ENCODE peak calls at places on chromosomes 13 and 19, in seven cellular contexts. One of them, this sample, is unnamed.

GRCh38 chr19:3575260-3575741 is 2.6 kb downstream of the HMG20B start:
- DNase-seq in astrocyte: no peak
- DNase-seq in lower lobe of right lung: no peak
- DNase-seq in tibial artery: no peak
- DNase-seq in glutamatergic neuron: peak
- DNase-seq in RWPE1: no peak
- DNase-seq in ovary: no peak
- DNase-seq in this sample: no peak

GRCh38 chr19:31347828-31348314 is 1.4 kb downstream of the TSHZ3 start:
- DNase-seq in astrocyte: peak
- DNase-seq in lower lobe of right lung: no peak
- DNase-seq in tibial artery: no peak
- DNase-seq in glutamatergic neuron: no peak
- DNase-seq in RWPE1: no peak
- DNase-seq in ovary: peak
- DNase-seq in this sample: no peak

GRCh38 chr13:102911336-102911735 is 65.5 kb downstream of the ERCC5 start:
- DNase-seq in astrocyte: no peak
- DNase-seq in lower lobe of right lung: no peak
- DNase-seq in tibial artery: no peak
- DNase-seq in glutamatergic neuron: no peak
- DNase-seq in RWPE1: peak
- DNase-seq in ovary: no peak
- DNase-seq in this sample: no peak

GRCh38 chr13:112730157-112730671 is 40.4 kb downstream of the ATP11A start:
- DNase-seq in astrocyte: no peak
- DNase-seq in lower lobe of right lung: no peak
- DNase-seq in tibial artery: no peak
- DNase-seq in glutamatergic neuron: no peak
- DNase-seq in RWPE1: no peak
- DNase-seq in ovary: no peak
- DNase-seq in this sample: no peak

GRCh38 chr13:40228981-40229380 is 437.5 kb downstream of the FOXO1 start:
- DNase-seq in astrocyte: no peak
- DNase-seq in lower lobe of right lung: no peak
- DNase-seq in tibial artery: no peak
- DNase-seq in glutamatergic neuron: no peak
- DNase-seq in RWPE1: no peak
- DNase-seq in ovary: no peak
- DNase-seq in this sample: no peak

GRCh38 chr19:6458695-6459355 is 767 bp downstream of the SLC25A23 start:
- DNase-seq in astrocyte: no peak
- DNase-seq in lower lobe of right lung: no peak
- DNase-seq in tibial artery: peak
- DNase-seq in glutamatergic neuron: no peak
- DNase-seq in RWPE1: peak
- DNase-seq in ovary: peak
- DNase-seq in this sample: no peak

GRCh38 chr19:46979103-46979769 is 40.4 kb upstream of the NPAS1 start:
- DNase-seq in astrocyte: no peak
- DNase-seq in lower lobe of right lung: no peak
- DNase-seq in tibial artery: peak
- DNase-seq in glutamatergic neuron: no peak
- DNase-seq in RWPE1: no peak
- DNase-seq in ovary: no peak
- DNase-seq in this sample: no peak

GRCh38 chr13:54373211-54373610 is 1344.6 kb downstream of the OLFM4 start:
- DNase-seq in astrocyte: no peak
- DNase-seq in lower lobe of right lung: no peak
- DNase-seq in tibial artery: no peak
- DNase-seq in glutamatergic neuron: peak
- DNase-seq in RWPE1: no peak
- DNase-seq in ovary: no peak
- DNase-seq in this sample: no peak

GRCh38 chr19:21604941-21605548 is 99.6 kb downstream of the ZNF429 start:
- DNase-seq in astrocyte: peak
- DNase-seq in lower lobe of right lung: no peak
- DNase-seq in tibial artery: no peak
- DNase-seq in glutamatergic neuron: no peak
- DNase-seq in RWPE1: peak
- DNase-seq in ovary: no peak
- DNase-seq in this sample: no peak

GRCh38 chr13:28413999-28414398 is 80.9 kb downstream of the FLT1 start:
- DNase-seq in astrocyte: no peak
- DNase-seq in lower lobe of right lung: no peak
- DNase-seq in tibial artery: no peak
- DNase-seq in glutamatergic neuron: no peak
- DNase-seq in RWPE1: no peak
- DNase-seq in ovary: no peak
- DNase-seq in this sample: no peak

GRCh38 chr13:28421674-28422410 is 73.1 kb downstream of the FLT1 start:
- DNase-seq in astrocyte: no peak
- DNase-seq in lower lobe of right lung: no peak
- DNase-seq in tibial artery: no peak
- DNase-seq in glutamatergic neuron: no peak
- DNase-seq in RWPE1: no peak
- DNase-seq in ovary: no peak
- DNase-seq in this sample: no peak

GRCh38 chr13:28411859-28412353 is 83.0 kb downstream of the FLT1 start:
- DNase-seq in astrocyte: no peak
- DNase-seq in lower lobe of right lung: no peak
- DNase-seq in tibial artery: no peak
- DNase-seq in glutamatergic neuron: no peak
- DNase-seq in RWPE1: no peak
- DNase-seq in ovary: no peak
- DNase-seq in this sample: no peak

GRCh38 chr13:28412981-28413380 is 81.9 kb downstream of the FLT1 start:
- DNase-seq in astrocyte: no peak
- DNase-seq in lower lobe of right lung: no peak
- DNase-seq in tibial artery: no peak
- DNase-seq in glutamatergic neuron: no peak
- DNase-seq in RWPE1: no peak
- DNase-seq in ovary: no peak
- DNase-seq in this sample: no peak

DNA sequence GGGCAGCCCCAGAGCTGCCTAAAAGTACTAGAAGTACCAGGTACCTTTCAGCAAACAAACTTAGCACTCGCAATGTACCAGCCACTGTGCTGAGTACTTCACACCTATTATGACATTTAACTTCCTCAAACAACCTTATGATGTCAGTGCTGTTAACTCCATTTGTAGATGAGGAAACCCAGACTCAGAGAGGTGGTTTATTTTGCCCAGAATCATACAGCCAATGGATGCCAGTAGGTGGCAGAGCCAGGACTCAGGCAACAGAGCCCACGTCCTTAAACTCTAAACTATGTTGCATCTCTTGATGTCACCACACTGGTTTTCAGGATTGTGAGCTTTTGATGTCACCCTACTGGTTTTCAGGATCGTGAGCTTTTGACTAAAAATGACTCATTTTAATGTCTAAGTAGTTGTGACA is 78.9 kb downstream of the FLT1 start:
- DNase-seq in astrocyte: no peak
- DNase-seq in lower lobe of right lung: no peak
- DNase-seq in tibial artery: no peak
- DNase-seq in glutamatergic neuron: no peak
- DNase-seq in RWPE1: no peak
- DNase-seq in ovary: no peak
- DNase-seq in this sample: no peak
- TF ChIP-seq CTCF in astrocyte: no peak
- TF ChIP-seq CTCF in lower lobe of right lung: no peak
- TF ChIP-seq CTCF in tibial artery: no peak
- TF ChIP-seq CTCF in glutamatergic neuron: no peak
- TF ChIP-seq CTCF in RWPE1: no peak
- TF ChIP-seq CTCF in ovary: no peak
- TF ChIP-seq CTCF in this sample: no peak

GRCh38 chr13:99526549-99526948 is 25.3 kb downstream of the TM9SF2 start:
- DNase-seq in astrocyte: no peak
- DNase-seq in lower lobe of right lung: no peak
- DNase-seq in tibial artery: no peak
- DNase-seq in glutamatergic neuron: no peak
- DNase-seq in RWPE1: no peak
- DNase-seq in ovary: no peak
- DNase-seq in this sample: no peak
- TF ChIP-seq CTCF in astrocyte: no peak
- TF ChIP-seq CTCF in lower lobe of right lung: no peak
- TF ChIP-seq CTCF in tibial artery: no peak
- TF ChIP-seq CTCF in glutamatergic neuron: no peak
- TF ChIP-seq CTCF in RWPE1: no peak
- TF ChIP-seq CTCF in ovary: no peak
- TF ChIP-seq CTCF in this sample: no peak

GRCh38 chr19:33309826-33310225 is 7.5 kb upstream of the CEBPA start:
- DNase-seq in astrocyte: no peak
- DNase-seq in lower lobe of right lung: no peak
- DNase-seq in tibial artery: no peak
- DNase-seq in glutamatergic neuron: no peak
- DNase-seq in RWPE1: no peak
- DNase-seq in ovary: no peak
- DNase-seq in this sample: no peak

GRCh38 chr19:33312065-33312464 is 9.7 kb upstream of the CEBPA start:
- DNase-seq in astrocyte: no peak
- DNase-seq in lower lobe of right lung: no peak
- DNase-seq in tibial artery: no peak
- DNase-seq in glutamatergic neuron: no peak
- DNase-seq in RWPE1: no peak
- DNase-seq in ovary: no peak
- DNase-seq in this sample: no peak

GRCh38 chr19:33306853-33307792 is 4.8 kb upstream of the CEBPA start:
- DNase-seq in astrocyte: no peak
- DNase-seq in lower lobe of right lung: no peak
- DNase-seq in tibial artery: no peak
- DNase-seq in glutamatergic neuron: no peak
- DNase-seq in RWPE1: no peak
- DNase-seq in ovary: no peak
- DNase-seq in this sample: no peak

GRCh38 chr19:33310606-33311325 is 8.4 kb upstream of the CEBPA start:
- DNase-seq in astrocyte: no peak
- DNase-seq in lower lobe of right lung: peak
- DNase-seq in tibial artery: no peak
- DNase-seq in glutamatergic neuron: no peak
- DNase-seq in RWPE1: no peak
- DNase-seq in ovary: no peak
- DNase-seq in this sample: no peak

GRCh38 chr19:33311326-33311682 is 9.0 kb upstream of the CEBPA start:
- DNase-seq in astrocyte: no peak
- DNase-seq in lower lobe of right lung: peak
- DNase-seq in tibial artery: no peak
- DNase-seq in glutamatergic neuron: no peak
- DNase-seq in RWPE1: no peak
- DNase-seq in ovary: no peak
- DNase-seq in this sample: no peak
- TF ChIP-seq CTCF in astrocyte: no peak
- TF ChIP-seq CTCF in lower lobe of right lung: peak
- TF ChIP-seq CTCF in tibial artery: no peak
- TF ChIP-seq CTCF in glutamatergic neuron: no peak
- TF ChIP-seq CTCF in RWPE1: no peak
- TF ChIP-seq CTCF in ovary: no peak
- TF ChIP-seq CTCF in this sample: peak

GRCh38 chr13:101452519-101453485 is at the start of gene ITGBL1:
- DNase-seq in astrocyte: no peak
- DNase-seq in lower lobe of right lung: no peak
- DNase-seq in tibial artery: peak
- DNase-seq in glutamatergic neuron: no peak
- DNase-seq in RWPE1: no peak
- DNase-seq in ovary: no peak
- DNase-seq in this sample: peak
- TF ChIP-seq CTCF in astrocyte: no peak
- TF ChIP-seq CTCF in lower lobe of right lung: no peak
- TF ChIP-seq CTCF in tibial artery: no peak
- TF ChIP-seq CTCF in glutamatergic neuron: no peak
- TF ChIP-seq CTCF in RWPE1: no peak
- TF ChIP-seq CTCF in ovary: no peak
- TF ChIP-seq CTCF in this sample: peak

GRCh38 chr13:73960474-73960873 is 173.7 kb downstream of the KLF12 start:
- DNase-seq in astrocyte: no peak
- DNase-seq in lower lobe of right lung: no peak
- DNase-seq in tibial artery: no peak
- DNase-seq in glutamatergic neuron: no peak
- DNase-seq in RWPE1: no peak
- DNase-seq in ovary: no peak
- DNase-seq in this sample: no peak
- TF ChIP-seq CTCF in astrocyte: no peak
- TF ChIP-seq CTCF in lower lobe of right lung: no peak
- TF ChIP-seq CTCF in tibial artery: no peak
- TF ChIP-seq CTCF in glutamatergic neuron: no peak
- TF ChIP-seq CTCF in RWPE1: no peak
- TF ChIP-seq CTCF in ovary: no peak
- TF ChIP-seq CTCF in this sample: no peak

GRCh38 chr19:5271145-5271544 is 69.5 kb downstream of the PTPRS start:
- DNase-seq in astrocyte: no peak
- DNase-seq in lower lobe of right lung: no peak
- DNase-seq in tibial artery: no peak
- DNase-seq in glutamatergic neuron: no peak
- DNase-seq in RWPE1: no peak
- DNase-seq in ovary: no peak
- DNase-seq in this sample: no peak
- TF ChIP-seq CTCF in astrocyte: peak
- TF ChIP-seq CTCF in lower lobe of right lung: no peak
- TF ChIP-seq CTCF in tibial artery: no peak
- TF ChIP-seq CTCF in glutamatergic neuron: peak
- TF ChIP-seq CTCF in RWPE1: no peak
- TF ChIP-seq CTCF in ovary: no peak
- TF ChIP-seq CTCF in this sample: peak

GRCh38 chr13:79245937-79246574 is 160.0 kb downstream of the RBM26 start:
- DNase-seq in astrocyte: no peak
- DNase-seq in lower lobe of right lung: no peak
- DNase-seq in tibial artery: no peak
- DNase-seq in glutamatergic neuron: no peak
- DNase-seq in RWPE1: no peak
- DNase-seq in ovary: no peak
- DNase-seq in this sample: no peak

GRCh38 chr13:79241697-79242096 is 164.4 kb downstream of the RBM26 start:
- DNase-seq in astrocyte: no peak
- DNase-seq in lower lobe of right lung: no peak
- DNase-seq in tibial artery: no peak
- DNase-seq in glutamatergic neuron: no peak
- DNase-seq in RWPE1: no peak
- DNase-seq in ovary: no peak
- DNase-seq in this sample: no peak

DNA sequence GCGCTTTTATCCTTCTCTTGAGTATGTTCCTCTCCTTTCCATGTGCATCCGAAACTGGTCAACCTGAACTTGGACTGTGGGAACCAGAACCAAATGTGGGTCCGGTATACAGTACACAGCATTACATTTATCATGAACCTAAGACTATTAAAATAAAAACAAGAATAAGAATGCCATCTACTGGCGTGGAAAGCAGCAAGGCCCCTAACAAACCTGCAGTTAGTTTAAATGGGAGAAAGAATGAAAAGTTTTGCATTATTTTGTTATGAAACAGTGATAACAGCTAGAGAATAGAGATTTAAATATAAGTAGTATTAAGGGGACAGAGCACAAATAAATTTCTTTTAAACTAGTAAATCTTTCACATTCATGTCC is 159.5 kb downstream of the RBM26 start:
- DNase-seq in astrocyte: no peak
- DNase-seq in lower lobe of right lung: no peak
- DNase-seq in tibial artery: no peak
- DNase-seq in glutamatergic neuron: no peak
- DNase-seq in RWPE1: no peak
- DNase-seq in ovary: no peak
- DNase-seq in this sample: no peak
- TF ChIP-seq CTCF in astrocyte: no peak
- TF ChIP-seq CTCF in lower lobe of right lung: no peak
- TF ChIP-seq CTCF in tibial artery: no peak
- TF ChIP-seq CTCF in glutamatergic neuron: no peak
- TF ChIP-seq CTCF in RWPE1: no peak
- TF ChIP-seq CTCF in ovary: no peak
- TF ChIP-seq CTCF in this sample: peak